ENCODE peak calls at places on chromosomes 16 and 17, in nine cellular contexts. G, Y, R, Z, O, D, Q, H and P are unnamed samples.

GRCh38 chr17:71192848-71193247 is 928.0 kb upstream of the SOX9 start:
- DNase-seq in Z (no peak), O (no peak), Q (no peak), R (peak), H (no peak), D (no peak), Y (no peak), G (no peak), P (no peak)

GRCh38 chr17:77492446-77493237 is 351.9 kb downstream of the SEC14L1 start:
- DNase-seq in R (no peak), H (no peak), O (no peak), G (no peak), Z (no peak), D (peak), Q (no peak), Y (no peak), P (no peak)

GRCh38 chr17:63698886-63699637 is 863 bp downstream of the LIMD2 start:
- DNase-seq in Z (peak), G (peak), R (peak), O (no peak), H (peak), Y (peak), Q (peak), D (peak), P (no peak)

GRCh38 chr16:48607056-48607825 is 2.7 kb downstream of the N4BP1 start:
- DNase-seq in O (no peak), Y (no peak), G (no peak), Q (no peak), D (peak), H (peak), Z (no peak), R (peak), P (no peak)

GRCh38 chr16:28924399-28924761 is 658 bp downstream of the RABEP2 start:
- DNase-seq in Z (no peak), Y (no peak), G (no peak), O (no peak), Q (no peak), D (no peak), R (no peak), H (no peak), P (no peak)

GRCh38 chr17:48546924-48547838 is 2.3 kb upstream of the HOXB2 start:
- DNase-seq in Z (no peak), Q (no peak), D (peak), G (no peak), Y (no peak), R (peak), H (no peak), O (no peak), P (no peak)

GRCh38 chr17:48724241-48725004 is 1.4 kb downstream of the PRAC2 start:
- DNase-seq in R (peak), D (peak), Y (peak), Z (peak), H (peak), O (no peak), G (peak), Q (peak), P (peak)

GRCh38 chr16:74743668-74744299 is 30.8 kb downstream of the FA2H start:
- DNase-seq in D (peak), Q (no peak), R (peak), H (peak), Z (no peak), G (no peak), O (no peak), Y (no peak), P (no peak)

GRCh38 chr17:64534187-64534586 is 27.4 kb downstream of the CEP95 start:
- DNase-seq in Q (no peak), R (no peak), H (no peak), O (no peak), G (peak), Z (no peak), Y (peak), D (no peak), P (no peak)

GRCh38 chr16:15970743-15971434 is 21.5 kb downstream of the ABCC1 start:
- DNase-seq in H (no peak), G (no peak), D (no peak), R (no peak), Q (peak), O (peak), Y (no peak), Z (no peak), P (no peak)